ENCODE peak calls at places on chromosomes 13 and 19, in nine cellular contexts. J, N, G, E, M, Z, R, X and C are unnamed samples.

GRCh38 chr19:33746159-33746558 is 50.5 kb upstream of the KCTD15 start:
- DNase-seq in J (no peak), N (no peak), G (no peak), E (no peak), M (no peak), Z (no peak), R (no peak), X (no peak), C (no peak)

GRCh38 chr19:5934779-5935472 is 20.9 kb downstream of the CAPS start:
- DNase-seq in J (no peak), N (no peak), G (no peak), E (peak), M (peak), Z (no peak), R (peak), X (peak), C (no peak)

GRCh38 chr13:36101157-36101556 is 30.0 kb downstream of the DCLK1 start:
- DNase-seq in J (no peak), N (no peak), G (no peak), E (no peak), M (peak), Z (no peak), R (no peak), X (no peak), C (peak)

GRCh38 chr13:67971291-67971690 is 741.2 kb upstream of the PCDH9 start:
- DNase-seq in J (no peak), N (no peak), G (no peak), E (no peak), M (no peak), Z (no peak), R (no peak), X (no peak), C (no peak)

GRCh38 chr13:62119739-62120700 is 704.4 kb upstream of the PCDH20 start:
- DNase-seq in J (no peak), N (peak), G (no peak), E (no peak), M (no peak), Z (peak), R (peak), X (peak), C (peak)

GRCh38 chr19:3304871-3305423 is 61.4 kb upstream of the NFIC start:
- DNase-seq in J (peak), N (peak), G (peak), E (peak), M (peak), Z (peak), R (peak), X (peak), C (peak)

GRCh38 chr13:23087884-23088283 is 92.9 kb upstream of the SGCG start:
- DNase-seq in J (peak), N (peak), G (peak), E (peak), M (peak), Z (peak), R (peak), X (peak), C (no peak)

GRCh38 chr19:30046522-30046921 is 104.5 kb downstream of the URI1 start:
- DNase-seq in J (no peak), N (peak), G (no peak), E (no peak), M (no peak), Z (no peak), R (no peak), X (peak), C (no peak)

GRCh38 chr19:46269085-46269484 is 27.8 kb upstream of the HIF3A start:
- DNase-seq in J (no peak), N (no peak), G (no peak), E (no peak), M (no peak), Z (no peak), R (no peak), X (no peak), C (no peak)

GRCh38 chr13:110272651-110273050 is 34.3 kb downstream of the COL4A1 start:
- DNase-seq in J (no peak), N (no peak), G (no peak), E (no peak), M (no peak), Z (no peak), R (no peak), X (no peak), C (no peak)

GRCh38 chr19:13085673-13086072 is 17.0 kb downstream of the LYL1 start:
- DNase-seq in J (no peak), N (no peak), G (no peak), E (no peak), M (no peak), Z (no peak), R (no peak), X (no peak), C (no peak)

GRCh38 chr19:29245221-29245620 is 32.3 kb upstream of the UQCRFS1 start:
- DNase-seq in J (no peak), N (no peak), G (no peak), E (no peak), M (peak), Z (no peak), R (no peak), X (peak), C (peak)